ENCODE peak calls at places on chromosomes 12 and 14, in six cellular contexts. V is HCT116; G is left ventricle myocardium inferior; Y is Ammon's horn; R is activated CD4-positive, alpha-beta memory T cell treated with anti-CD3 and anti-CD28 coated beads, Interleukin-2, amount 10 ng/mL, durations not matched to agents 7 days and 5 days; N is T-cell. Q is an unnamed sample.

GRCh38 chr14:99519347-99519881 is 38.2 kb downstream of the CCNK start:
- DNase-seq in N (no peak), R (no peak), G (no peak), V (no peak), Y (no peak), Q (no peak)

GRCh38 chr14:100617715-100618693 is 30.8 kb upstream of the BEGAIN start:
- DNase-seq in V (no peak), G (peak), N (no peak), R (no peak), Y (peak), Q (peak)

GRCh38 chr14:56181666-56182065 is 63.5 kb downstream of the PELI2 start:
- DNase-seq in N (no peak), R (no peak), V (no peak), Y (no peak), G (no peak), Q (no peak)

GRCh38 chr12:82176761-82177490 is 181.3 kb downstream of the CCDC59 start:
- DNase-seq in R (no peak), Y (no peak), N (no peak), V (no peak), G (no peak), Q (no peak)

GRCh38 chr12:4069046-4070010 is 196.1 kb upstream of the PARP11 start:
- DNase-seq in Y (no peak), G (no peak), V (no peak), N (no peak), R (no peak), Q (no peak)

GRCh38 chr12:109766251-109766778 is 52.7 kb downstream of the FAM222A start:
- DNase-seq in V (no peak), R (no peak), G (no peak), Y (no peak), N (no peak), Q (no peak)

GRCh38 chr12:49541140-49541861 is 2.5 kb downstream of the KCNH3 start:
- DNase-seq in R (no peak), V (no peak), N (no peak), G (no peak), Y (no peak), Q (no peak)

GRCh38 chr14:69539631-69540410 is 34.9 kb downstream of the CCDC177 start:
- DNase-seq in V (no peak), G (no peak), R (no peak), Y (no peak), N (no peak), Q (no peak)

GRCh38 chr14:32078030-32078793 is 1.1 kb downstream of the ARHGAP5 start:
- DNase-seq in Y (peak), R (peak), V (no peak), N (peak), G (peak), Q (peak)

GRCh38 chr12:120126635-120127005 is 10.1 kb upstream of the RAB35 start:
- DNase-seq in V (no peak), N (no peak), Y (peak), R (no peak), G (no peak), Q (no peak)

GRCh38 chr14:64400829-64401459 is 12.8 kb downstream of the MTHFD1 start:
- DNase-seq in G (no peak), Y (peak), R (no peak), N (no peak), V (no peak), Q (no peak)

GRCh38 chr12:51059086-51059485 is 11.0 kb downstream of the LETMD1 start:
- DNase-seq in R (no peak), G (no peak), N (no peak), Y (no peak), V (no peak), Q (no peak)

GRCh38 chr12:124469193-124469888 is 98.1 kb downstream of the NCOR2 start:
- DNase-seq in Y (no peak), N (no peak), V (no peak), G (no peak), R (peak), Q (no peak)

GRCh38 chr12:127149226-127149964 is 1117.6 kb upstream of the TMEM132C start:
- DNase-seq in N (no peak), G (no peak), R (no peak), Y (no peak), V (no peak), Q (no peak)

GRCh38 chr12:765861-766260 is 13.5 kb downstream of the WNK1 start:
- DNase-seq in Y (no peak), R (no peak), V (no peak), N (no peak), G (no peak), Q (no peak)

GRCh38 chr14:24843494-24843893 is 206.5 kb downstream of the STXBP6 start:
- DNase-seq in G (no peak), R (no peak), V (no peak), N (no peak), Y (no peak), Q (no peak)

GRCh38 chr12:54858562-54858961 is 4.2 kb downstream of the MUCL1 start:
- DNase-seq in R (no peak), N (no peak), Y (no peak), V (no peak), G (no peak), Q (no peak)

GRCh38 chr12:22731231-22731630 is 106.3 kb downstream of the ETNK1 start:
- DNase-seq in G (no peak), N (no peak), R (no peak), Y (no peak), V (no peak), Q (no peak)

GRCh38 chr14:72774141-72774540 is 119.8 kb downstream of the DPF3 start:
- DNase-seq in G (no peak), R (no peak), Y (no peak), V (no peak), N (no peak), Q (no peak)

GRCh38 chr12:94872007-94872653 is 131.4 kb downstream of the NDUFA12 start:
- DNase-seq in Y (no peak), G (no peak), N (no peak), V (no peak), R (no peak), Q (no peak)

GRCh38 chr14:61653507-61653906 is 41.8 kb upstream of the HIF1A start:
- DNase-seq in G (no peak), R (no peak), Y (no peak), V (no peak), N (no peak), Q (no peak)

GRCh38 chr14:35878272-35879140 is 52.4 kb downstream of the BRMS1L start:
- DNase-seq in Y (no peak), N (no peak), V (peak), G (no peak), R (no peak), Q (no peak)

GRCh38 chr14:68789002-68789797 is 3.7 kb downstream of the ZFP36L1 start:
- DNase-seq in V (no peak), R (peak), N (peak), Y (peak), G (peak), Q (peak)

GRCh38 chr12:16135323-16135722 is 142.2 kb downstream of the SLC15A5 start:
- DNase-seq in N (no peak), Y (no peak), R (no peak), G (no peak), V (no peak), Q (no peak)

GRCh38 chr12:3904999-3905398 is 31.8 kb upstream of the PARP11 start:
- DNase-seq in V (no peak), R (no peak), G (no peak), N (no peak), Y (no peak), Q (no peak)

GRCh38 chr12:69239286-69239921 is at the start of gene CPSF6:
- DNase-seq in R (peak), N (peak), Y (peak), G (peak), V (peak), Q (peak)

GRCh38 chr12:53569174-53569557 is 57.0 kb downstream of the ATF7 start:
- DNase-seq in N (no peak), V (no peak), G (no peak), Y (no peak), R (no peak), Q (no peak)

GRCh38 chr14:82113710-82114109 is 580.1 kb upstream of the SEL1L start:
- DNase-seq in V (no peak), G (no peak), N (no peak), Y (no peak), R (no peak), Q (no peak)

GRCh38 chr14:76924363-76925151 is 98.3 kb downstream of the LRRC74A start:
- DNase-seq in R (no peak), Y (peak), N (peak), V (no peak), G (no peak), Q (peak)

GRCh38 chr12:96359328-96359727 is 40.9 kb downstream of the CDK17 start:
- DNase-seq in V (no peak), G (no peak), N (no peak), R (no peak), Y (no peak), Q (no peak)

GRCh38 chr12:92065018-92065499 is 80.6 kb downstream of the BTG1 start:
- DNase-seq in G (no peak), Y (peak), N (peak), V (no peak), R (no peak), Q (peak)